ENCODE peak calls at places on chromosome 7, in seven cellular contexts. W is GM23248; N is Peyer's patch; I is neuronal stem cell; E is CD8-positive, alpha-beta T cell; K is hepatocyte; D is A549. A is an unnamed sample. For H3K9me3, the result is how much of the 10 kb centered on the place peaks cover.

GRCh38 chr7:109476409-109476808 is 906.7 kb downstream of the DNAJB9 start:
- DNase-seq in W (no peak), N (no peak), I (no peak), E (no peak), K (no peak), D (no peak), A (no peak)

GRCh38 chr7:25215694-25216335 is 12.5 kb downstream of the NPVF start:
- DNase-seq in W (no peak), N (no peak), I (no peak), E (no peak), K (no peak), D (no peak), A (no peak)

GRCh38 chr7:98281757-98282652 is 519 bp downstream of the BRI3 start:
- DNase-seq in W (peak), N (peak), I (no peak), E (no peak), K (peak), D (no peak), A (no peak)

GRCh38 chr7:104469135-104469820 is 140.9 kb downstream of the LHFPL3 start:
- DNase-seq in W (no peak), N (no peak), I (no peak), E (no peak), K (peak), D (no peak), A (no peak)

GRCh38 chr7:43612599-43613589 is 30.0 kb downstream of the STK17A start:
- DNase-seq in W (peak), N (no peak), I (no peak), E (no peak), K (no peak), D (no peak), A (no peak)

GRCh38 chr7:138008588-138009349 is 6.9 kb upstream of the CREB3L2 start:
- DNase-seq in W (peak), N (no peak), I (peak), E (peak), K (peak), D (peak), A (no peak)

GRCh38 chr7:30682131-30683083 is at the start of gene CRHR2:
- DNase-seq in W (peak), N (no peak), I (peak), E (peak), K (peak), D (peak), A (no peak)

GRCh38 chr7:1842321-1843221 is 172.5 kb downstream of the ELFN1 start:
- DNase-seq in W (no peak), N (peak), I (no peak), E (no peak), K (peak), D (no peak), A (no peak)

GRCh38 chr7:101696-102376 is 90.5 kb upstream of the FAM20C start:
- DNase-seq in W (peak), N (no peak), I (no peak), E (no peak), K (peak), D (no peak), A (no peak)

GRCh38 chr7:2958416-2959342 is 85.0 kb downstream of the CARD11 start:
- DNase-seq in W (no peak), N (no peak), I (no peak), E (no peak), K (no peak), D (no peak), A (no peak)

GRCh38 chr7:151068069-151068773 is 8.8 kb downstream of the SLC4A2 start:
- DNase-seq in W (no peak), N (no peak), I (no peak), E (no peak), K (no peak), D (no peak), A (no peak)

GRCh38 chr7:114942443-114943175 is 20.7 kb downstream of the MDFIC start:
- DNase-seq in W (no peak), N (no peak), I (no peak), E (no peak), K (no peak), D (no peak), A (no peak)

GRCh38 chr7:127940365-127941160 is 90.7 kb downstream of the LRRC4 start:
- DNase-seq in W (peak), N (no peak), I (no peak), E (no peak), K (no peak), D (no peak), A (no peak)

GRCh38 chr7:130369110-130369711 is 11.1 kb upstream of the CPA1 start:
- DNase-seq in W (peak), N (no peak), I (no peak), E (no peak), K (peak), D (no peak), A (no peak)

GRCh38 chr7:106905734-106906133 is 40.7 kb downstream of the PIK3CG start:
- DNase-seq in W (no peak), N (no peak), I (no peak), E (no peak), K (no peak), D (no peak), A (no peak)

GRCh38 chr7:69173341-69173740 is 424.9 kb upstream of the AUTS2 start:
- DNase-seq in W (no peak), N (no peak), I (no peak), E (no peak), K (no peak), D (no peak), A (no peak)

GRCh38 chr7:54877683-54878082 is 118.7 kb upstream of the SEC61G start:
- DNase-seq in W (no peak), N (no peak), I (no peak), E (no peak), K (no peak), D (no peak), A (no peak)

GRCh38 chr7:28156401-28156800 is 24.2 kb downstream of the JAZF1 start:
- DNase-seq in W (no peak), N (no peak), I (no peak), E (no peak), K (no peak), D (no peak), A (no peak)
- H3K4me3 ChIP-seq in W (peak), N (no peak), I (no peak), E (no peak), K (no peak), D (no peak), A (no peak)

DNA sequence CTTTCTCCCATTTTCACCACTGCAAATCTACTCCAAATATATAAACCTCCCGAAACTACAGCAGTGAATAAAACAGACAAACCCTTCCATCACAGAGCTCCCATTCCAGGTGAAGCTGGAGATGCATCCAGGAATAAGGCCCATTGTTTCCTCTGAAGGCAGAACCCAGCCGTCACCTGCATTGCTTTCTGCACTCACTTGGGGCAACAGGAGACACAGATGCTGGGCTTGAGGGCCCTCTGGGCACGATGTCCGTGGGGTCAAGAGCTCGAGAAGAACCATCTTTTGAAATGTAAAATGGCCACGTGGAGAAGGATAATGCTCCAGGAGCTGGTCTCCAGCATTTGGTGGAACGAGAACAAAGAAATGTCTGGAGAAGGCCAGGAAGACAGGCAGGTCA is 555.9 kb downstream of the DNAJB6 start:
- DNase-seq in W (no peak), N (no peak), I (no peak), E (no peak), K (no peak), D (no peak), A (no peak)
- H3K9me3 ChIP-seq in W (under half), N (under half), I (under half), E (under half), K (under half), D (under half), A (under half)

GRCh38 chr7:7176421-7177043 is 5.8 kb upstream of the C1GALT1 start:
- DNase-seq in W (peak), N (no peak), I (peak), E (no peak), K (peak), D (peak), A (no peak)
- H3K4me3 ChIP-seq in W (peak), N (no peak), I (no peak), E (no peak), K (no peak), D (peak), A (no peak)

GRCh38 chr7:45076946-45077345 is 11.8 kb downstream of the NACAD start:
- DNase-seq in W (no peak), N (no peak), I (no peak), E (no peak), K (no peak), D (no peak), A (no peak)

GRCh38 chr7:45075871-45076796 is 12.6 kb downstream of the NACAD start:
- DNase-seq in W (no peak), N (no peak), I (no peak), E (no peak), K (no peak), D (no peak), A (no peak)

GRCh38 chr7:45074738-45075644 is 13.8 kb downstream of the NACAD start:
- DNase-seq in W (no peak), N (no peak), I (no peak), E (no peak), K (no peak), D (no peak), A (no peak)

GRCh38 chr7:45078199-45078681 is 10.5 kb downstream of the NACAD start:
- DNase-seq in W (no peak), N (no peak), I (no peak), E (no peak), K (no peak), D (no peak), A (no peak)

DNA sequence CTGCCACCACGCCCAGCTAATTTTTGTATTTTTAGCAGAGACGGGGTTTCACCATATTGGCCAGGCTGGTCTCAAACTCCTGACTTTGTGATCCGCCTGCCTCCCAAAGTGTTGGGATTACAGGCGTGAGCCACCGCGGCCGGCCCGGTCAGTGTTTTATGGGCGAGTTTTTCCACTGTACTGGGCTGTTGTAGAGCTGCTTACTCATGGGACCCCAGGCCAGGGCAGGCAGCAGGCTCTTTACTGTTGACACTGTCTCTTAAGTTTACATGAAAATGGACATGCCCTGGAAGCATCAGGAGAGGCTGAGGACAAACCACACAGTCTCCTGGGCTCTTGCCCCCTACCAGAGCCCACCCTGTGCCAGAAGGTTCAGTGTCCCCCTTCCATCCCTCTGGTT is 11.2 kb downstream of the NACAD start:
- DNase-seq in W (no peak), N (no peak), I (no peak), E (no peak), K (no peak), D (no peak), A (no peak)
- H3K9me3 ChIP-seq in W (under half), N (under half), I (under half), E (under half), K (under half), D (under half), A (under half)